ENCODE peak calls at places on chromosomes 12 and 14, in four cellular contexts. V, D, X and O are unnamed samples.

GRCh38 chr14:91252901-91253794 is 8.6 kb upstream of the GPR68 start:
- DNase-seq in V (no peak), D (no peak), X (no peak), O (peak; percentile 66)

GRCh38 chr12:123094349-123095073 is 56.4 kb downstream of the PITPNM2 start:
- DNase-seq in D (peak; percentile 79), X (no peak), V (peak; percentile 76), O (peak; percentile 54)

GRCh38 chr12:24222968-24223367 is 273.5 kb upstream of the SOX5 start:
- DNase-seq in X (no peak), V (no peak), D (no peak), O (no peak)

GRCh38 chr12:6451348-6452244 is at the start of gene TAPBPL:
- DNase-seq in D (peak; percentile 89), X (peak; percentile 75), V (peak; percentile 47), O (peak; percentile 38)

GRCh38 chr12:133058203-133059125 is 21.2 kb downstream of the ZNF84 start:
- DNase-seq in V (peak; percentile 34), X (no peak), D (no peak), O (no peak)

GRCh38 chr12:72543777-72544467 is 271.8 kb downstream of the TRHDE start:
- DNase-seq in D (no peak), X (no peak), V (no peak), O (no peak)

GRCh38 chr12:106459534-106459933 is 102.0 kb downstream of the POLR3B start:
- DNase-seq in V (no peak), D (no peak), X (no peak), O (no peak)

GRCh38 chr14:70655110-70655826 is 13.6 kb downstream of the TTC9 start:
- DNase-seq in D (no peak), V (no peak), X (peak; percentile 88), O (no peak)

GRCh38 chr14:85248881-85249635 is 280.9 kb upstream of the FLRT2 start:
- DNase-seq in X (no peak), V (no peak), D (no peak), O (no peak)

GRCh38 chr12:70372881-70373280 is 6.8 kb downstream of the KCNMB4 start:
- DNase-seq in V (no peak), D (no peak), X (no peak), O (no peak)

GRCh38 chr12:130499474-130499873 is 161.8 kb downstream of the PIWIL1 start:
- DNase-seq in V (no peak), D (no peak), X (no peak), O (no peak)

GRCh38 chr12:115998119-115998633 is 279.3 kb downstream of the MED13L start:
- DNase-seq in X (no peak), V (peak; percentile 56), D (peak; percentile 24), O (peak; percentile 53)

GRCh38 chr14:33165144-33165925 is 226.7 kb downstream of the NPAS3 start:
- DNase-seq in X (no peak), D (no peak), V (no peak), O (no peak)

GRCh38 chr14:51094282-51094821 is 553 bp downstream of the TRIM9 start:
- DNase-seq in X (no peak), D (no peak), V (peak; percentile 46), O (no peak)

GRCh38 chr12:89984846-89985245 is 276.2 kb upstream of the ATP2B1 start:
- DNase-seq in X (no peak), V (no peak), D (no peak), O (no peak)

GRCh38 chr14:54781936-54782802 is 120.5 kb downstream of the GCH1 start:
- DNase-seq in X (no peak), V (no peak), D (no peak), O (no peak)

GRCh38 chr14:93953739-93954515 is 22.4 kb downstream of the ASB2 start:
- DNase-seq in D (no peak), V (no peak), X (no peak), O (no peak)

GRCh38 chr12:12613334-12613733 is 1.7 kb downstream of the CREBL2 start:
- DNase-seq in D (no peak), X (no peak), V (no peak), O (no peak)

GRCh38 chr14:69845787-69846186 is 33.4 kb upstream of the SMOC1 start:
- DNase-seq in D (peak; percentile 76), X (no peak), V (no peak), O (no peak)

GRCh38 chr14:38208825-38209562 is 1.3 kb downstream of the SSTR1 start:
- DNase-seq in D (peak; percentile 33), V (no peak), X (no peak), O (no peak)

GRCh38 chr12:44331269-44331668 is 495.4 kb downstream of the TMEM117 start:
- DNase-seq in X (no peak), D (no peak), V (no peak), O (no peak)

GRCh38 chr12:32270818-32271710 is 128.3 kb upstream of the FGD4 start:
- DNase-seq in X (no peak), V (peak; percentile 78), D (peak; percentile 24), O (no peak)

GRCh38 chr12:52603314-52603713 is 2.1 kb upstream of the KRT72 start:
- DNase-seq in D (no peak), V (no peak), X (no peak), O (no peak)

GRCh38 chr12:31323466-31324115 is 2.4 kb downstream of the SINHCAF start:
- DNase-seq in X (no peak), D (no peak), V (peak; percentile 41), O (peak; percentile 64)

GRCh38 chr12:49188205-49188915 is 520 bp downstream of the TUBA1A start:
- DNase-seq in D (peak; percentile 11), X (no peak), V (peak; percentile 83), O (peak; percentile 62)

GRCh38 chr12:51922762-51923505 is 15.6 kb downstream of the ACVRL1 start:
- DNase-seq in X (peak; percentile 21), V (peak; percentile 22), D (no peak), O (no peak)

GRCh38 chr14:94543450-94544123 is 17.7 kb upstream of the SERPINA4 start:
- DNase-seq in X (no peak), D (peak; percentile 39), V (no peak), O (no peak)

GRCh38 chr14:103688906-103689902 is 26.0 kb downstream of the XRCC3 start:
- DNase-seq in D (no peak), X (peak; percentile 53), V (no peak), O (no peak)

GRCh38 chr12:43807361-43807760 is 1.2 kb upstream of the TWF1 start:
- DNase-seq in D (no peak), X (no peak), V (no peak), O (no peak)

GRCh38 chr14:102183922-102184677 is 44.4 kb downstream of the WDR20 start:
- DNase-seq in D (no peak), V (no peak), X (no peak), O (no peak)

GRCh38 chr12:24954261-24954660 is 5.4 kb upstream of the BCAT1 start:
- DNase-seq in V (no peak), X (no peak), D (no peak), O (no peak)

GRCh38 chr12:18345021-18345735 is 83.9 kb downstream of the PIK3C2G start:
- DNase-seq in V (no peak), D (no peak), X (no peak), O (no peak)

GRCh38 chr14:49861923-49862673 is 9.5 kb upstream of the NEMF start:
- DNase-seq in X (no peak), D (peak; percentile 69), V (peak; percentile 93), O (peak; percentile 48)

GRCh38 chr12:48668996-48669395 is 13.0 kb downstream of the KANSL2 start:
- DNase-seq in X (no peak), D (no peak), V (no peak), O (no peak)

GRCh38 chr14:89498836-89499235 is 81.8 kb upstream of the FOXN3 start:
- DNase-seq in D (no peak), X (no peak), V (no peak), O (no peak)

GRCh38 chr12:96368233-96368632 is 32.0 kb downstream of the CDK17 start:
- DNase-seq in D (no peak), V (no peak), X (no peak), O (no peak)
- TF ChIP-seq SMC3 in D (no peak), V (no peak), X (no peak), O (no peak)

DNA sequence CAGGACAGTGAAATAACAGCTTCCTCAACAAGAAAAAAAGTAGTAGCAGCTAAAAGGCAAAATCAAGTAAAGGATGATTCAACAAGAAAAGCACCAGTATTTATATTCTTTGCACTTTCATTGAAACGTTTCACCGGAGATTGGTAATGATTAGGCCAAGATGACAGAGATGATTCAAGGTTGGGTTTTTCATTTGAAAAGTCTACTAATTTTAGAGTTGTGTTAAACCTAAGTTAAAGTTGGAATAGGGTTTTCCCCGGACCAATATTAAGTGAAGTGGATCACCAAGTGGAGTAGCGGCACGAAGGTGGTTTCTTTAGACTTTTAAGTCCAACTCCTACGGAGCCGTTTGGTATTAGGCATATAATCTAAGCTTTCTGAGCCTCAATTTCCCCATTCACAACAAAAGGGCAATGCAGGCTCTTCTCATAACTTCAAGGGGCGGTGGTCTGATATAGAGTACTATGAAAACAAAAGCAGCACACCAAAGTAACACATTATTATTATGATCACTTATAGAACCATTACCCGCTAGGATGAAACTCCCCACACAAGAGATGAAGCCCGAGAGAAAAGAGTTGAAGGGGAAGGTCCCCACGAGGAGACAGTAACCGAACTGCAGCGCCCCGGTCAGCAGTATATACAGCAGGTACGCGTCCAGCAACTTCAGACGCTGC is 467 bp downstream of the DAD1 start:
- DNase-seq in D (no peak), V (no peak), X (no peak), O (no peak)
- TF ChIP-seq KDM1A in D (no peak), V (no peak), X (no peak), O (no peak)

GRCh38 chr12:57258977-57259970 is 8.3 kb upstream of the STAC3 start:
- DNase-seq in D (no peak), V (no peak), X (no peak), O (no peak)
- TF ChIP-seq SMC3 in D (no peak), V (no peak), X (no peak), O (no peak)

GRCh38 chr14:67962215-67962644 is 142.7 kb downstream of the RAD51B start:
- DNase-seq in D (no peak), V (no peak), X (peak; percentile 77), O (no peak)
- TF ChIP-seq KDM1A in D (no peak), V (no peak), X (no peak), O (no peak)

GRCh38 chr14:23562822-23563472 is 4.6 kb downstream of the AP1G2 start:
- DNase-seq in V (peak; percentile 55), D (peak; percentile 74), X (no peak), O (peak; percentile 29)

GRCh38 chr14:23561873-23562821 is 5.4 kb downstream of the AP1G2 start:
- DNase-seq in D (no peak), X (no peak), V (no peak), O (no peak)

GRCh38 chr14:23564181-23564812 is 3.3 kb downstream of the AP1G2 start:
- DNase-seq in X (no peak), V (no peak), D (no peak), O (no peak)

GRCh38 chr14:23564876-23565275 is 2.7 kb downstream of the AP1G2 start:
- DNase-seq in X (no peak), V (no peak), D (no peak), O (no peak)

DNA sequence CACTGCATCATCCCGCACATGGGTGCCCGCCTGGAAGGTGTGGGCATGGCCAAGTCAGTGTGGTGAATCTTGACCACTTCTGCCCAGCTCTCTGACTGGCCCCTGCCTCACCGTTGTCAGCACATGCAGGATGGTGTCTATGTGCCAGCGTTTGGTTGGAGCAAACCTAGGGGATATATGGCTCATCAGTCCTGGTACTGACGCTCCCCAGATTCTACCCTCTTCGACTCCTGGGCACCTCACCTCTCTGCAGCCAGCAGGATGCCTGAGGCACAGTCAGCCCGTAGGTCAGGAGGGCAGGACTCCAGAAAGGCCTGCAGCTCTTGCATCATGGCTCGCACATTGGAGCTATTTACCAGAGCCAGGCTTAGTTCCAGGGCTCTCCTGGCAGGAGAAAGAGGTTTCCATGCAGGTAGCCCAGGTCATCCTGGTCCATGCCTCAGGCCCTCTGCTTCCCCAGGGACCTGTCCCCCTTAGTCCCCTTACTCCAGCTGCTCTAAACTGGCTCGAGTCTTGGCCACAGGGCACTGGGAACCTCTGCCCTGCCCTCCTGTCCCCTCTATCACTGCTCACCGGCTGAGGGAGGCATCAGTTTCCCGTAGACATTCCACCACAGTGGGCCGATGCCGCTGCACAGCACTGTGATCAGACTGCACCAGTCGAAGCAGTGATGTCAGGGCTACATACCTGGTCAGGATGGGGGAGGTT is 4.0 kb downstream of the AP1G2 start:
- DNase-seq in V (no peak), X (no peak), D (no peak), O (no peak)
- TF ChIP-seq SMC3 in V (no peak), X (no peak), D (no peak), O (no peak)